ENCODE peak calls at places on chromosomes 6 and 20, in seven cellular contexts. One of them, this sample, is unnamed.

GRCh38 chr20:10925767-10926166 is 252.0 kb upstream of the JAG1 start:
- DNase-seq in stomach: no peak
- DNase-seq in breast epithelium: no peak
- DNase-seq in transverse colon: no peak
- DNase-seq in endothelial cell of umbilical vein: peak
- DNase-seq in suprapubic skin: no peak
- DNase-seq in HCT116: no peak
- DNase-seq in this sample: no peak

GRCh38 chr6:99130897-99131873 is 183.4 kb upstream of the FBXL4 start:
- DNase-seq in HCT116: no peak
- DNase-seq in stomach: no peak
- DNase-seq in breast epithelium: no peak
- DNase-seq in suprapubic skin: no peak
- DNase-seq in transverse colon: no peak
- DNase-seq in endothelial cell of umbilical vein: no peak
- DNase-seq in this sample: peak

GRCh38 chr6:168088161-168089106 is 9.4 kb upstream of the FRMD1 start:
- DNase-seq in endothelial cell of umbilical vein: no peak
- DNase-seq in stomach: peak
- DNase-seq in breast epithelium: no peak
- DNase-seq in HCT116: no peak
- DNase-seq in suprapubic skin: no peak
- DNase-seq in transverse colon: peak
- DNase-seq in this sample: no peak

GRCh38 chr20:35000311-35000921 is 44.7 kb downstream of the MYH7B start:
- DNase-seq in stomach: no peak
- DNase-seq in endothelial cell of umbilical vein: no peak
- DNase-seq in transverse colon: no peak
- DNase-seq in breast epithelium: no peak
- DNase-seq in HCT116: no peak
- DNase-seq in suprapubic skin: no peak
- DNase-seq in this sample: no peak

GRCh38 chr6:103675807-103676406 is 1183.8 kb downstream of the HACE1 start:
- DNase-seq in breast epithelium: no peak
- DNase-seq in transverse colon: no peak
- DNase-seq in endothelial cell of umbilical vein: peak
- DNase-seq in HCT116: no peak
- DNase-seq in suprapubic skin: no peak
- DNase-seq in stomach: no peak
- DNase-seq in this sample: no peak

GRCh38 chr20:35395728-35396127 is 16.0 kb downstream of the UQCC1 start:
- DNase-seq in breast epithelium: no peak
- DNase-seq in transverse colon: no peak
- DNase-seq in stomach: no peak
- DNase-seq in HCT116: no peak
- DNase-seq in endothelial cell of umbilical vein: peak
- DNase-seq in suprapubic skin: no peak
- DNase-seq in this sample: no peak

GRCh38 chr6:154403803-154404202 is 47.2 kb upstream of the IPCEF1 start:
- DNase-seq in endothelial cell of umbilical vein: no peak
- DNase-seq in transverse colon: peak
- DNase-seq in stomach: peak
- DNase-seq in suprapubic skin: no peak
- DNase-seq in HCT116: no peak
- DNase-seq in breast epithelium: no peak
- DNase-seq in this sample: no peak

GRCh38 chr6:107080036-107080435 is 35.3 kb downstream of the BEND3 start:
- DNase-seq in stomach: no peak
- DNase-seq in transverse colon: no peak
- DNase-seq in breast epithelium: no peak
- DNase-seq in HCT116: peak
- DNase-seq in endothelial cell of umbilical vein: no peak
- DNase-seq in suprapubic skin: no peak
- DNase-seq in this sample: no peak

GRCh38 chr6:1312193-1312443 is 220 bp downstream of the FOXQ1 start:
- DNase-seq in endothelial cell of umbilical vein: no peak
- DNase-seq in breast epithelium: no peak
- DNase-seq in HCT116: no peak
- DNase-seq in suprapubic skin: no peak
- DNase-seq in stomach: no peak
- DNase-seq in transverse colon: no peak
- DNase-seq in this sample: no peak

GRCh38 chr20:38843346-38843745 is 37.8 kb downstream of the PPP1R16B start:
- DNase-seq in endothelial cell of umbilical vein: no peak
- DNase-seq in breast epithelium: no peak
- DNase-seq in transverse colon: no peak
- DNase-seq in stomach: no peak
- DNase-seq in suprapubic skin: no peak
- DNase-seq in HCT116: no peak
- DNase-seq in this sample: no peak

GRCh38 chr20:19451591-19452295 is 239.3 kb downstream of the SLC24A3 start:
- DNase-seq in suprapubic skin: no peak
- DNase-seq in HCT116: no peak
- DNase-seq in transverse colon: no peak
- DNase-seq in stomach: no peak
- DNase-seq in breast epithelium: no peak
- DNase-seq in endothelial cell of umbilical vein: no peak
- DNase-seq in this sample: no peak

GRCh38 chr6:166757226-166758135 is 130.4 kb upstream of the RPS6KA2 start:
- DNase-seq in HCT116: no peak
- DNase-seq in suprapubic skin: no peak
- DNase-seq in breast epithelium: no peak
- DNase-seq in endothelial cell of umbilical vein: no peak
- DNase-seq in stomach: no peak
- DNase-seq in transverse colon: no peak
- DNase-seq in this sample: no peak

GRCh38 chr6:82521369-82521768 is 157.8 kb downstream of the TPBG start:
- DNase-seq in stomach: no peak
- DNase-seq in endothelial cell of umbilical vein: no peak
- DNase-seq in HCT116: no peak
- DNase-seq in breast epithelium: no peak
- DNase-seq in suprapubic skin: no peak
- DNase-seq in transverse colon: no peak
- DNase-seq in this sample: no peak

GRCh38 chr6:30705620-30706019 is 11.5 kb downstream of the MDC1 start:
- DNase-seq in suprapubic skin: no peak
- DNase-seq in endothelial cell of umbilical vein: no peak
- DNase-seq in HCT116: no peak
- DNase-seq in stomach: no peak
- DNase-seq in transverse colon: no peak
- DNase-seq in breast epithelium: no peak
- DNase-seq in this sample: no peak

GRCh38 chr6:130473886-130474285 is 108.1 kb downstream of the TMEM200A start:
- DNase-seq in HCT116: no peak
- DNase-seq in stomach: no peak
- DNase-seq in endothelial cell of umbilical vein: no peak
- DNase-seq in transverse colon: no peak
- DNase-seq in breast epithelium: no peak
- DNase-seq in suprapubic skin: no peak
- DNase-seq in this sample: no peak

GRCh38 chr6:105603779-105604592 is 201.1 kb upstream of the PREP start:
- DNase-seq in endothelial cell of umbilical vein: no peak
- DNase-seq in stomach: no peak
- DNase-seq in HCT116: no peak
- DNase-seq in breast epithelium: no peak
- DNase-seq in suprapubic skin: no peak
- DNase-seq in transverse colon: peak
- DNase-seq in this sample: no peak

GRCh38 chr6:93047033-93047432 is 372.3 kb downstream of the EPHA7 start:
- DNase-seq in HCT116: no peak
- DNase-seq in breast epithelium: no peak
- DNase-seq in suprapubic skin: no peak
- DNase-seq in endothelial cell of umbilical vein: no peak
- DNase-seq in transverse colon: no peak
- DNase-seq in stomach: no peak
- DNase-seq in this sample: no peak

GRCh38 chr20:50724851-50725721 is 6.3 kb upstream of the PARD6B start:
- DNase-seq in stomach: peak
- DNase-seq in transverse colon: peak
- DNase-seq in endothelial cell of umbilical vein: no peak
- DNase-seq in breast epithelium: peak
- DNase-seq in HCT116: peak
- DNase-seq in suprapubic skin: peak
- DNase-seq in this sample: no peak

GRCh38 chr6:114445846-114446245 is 103.0 kb upstream of the HS3ST5 start:
- DNase-seq in endothelial cell of umbilical vein: no peak
- DNase-seq in stomach: no peak
- DNase-seq in transverse colon: no peak
- DNase-seq in suprapubic skin: no peak
- DNase-seq in breast epithelium: no peak
- DNase-seq in HCT116: no peak
- DNase-seq in this sample: no peak

GRCh38 chr6:20266851-20267608 is 54.8 kb upstream of the MBOAT1 start:
- DNase-seq in endothelial cell of umbilical vein: no peak
- DNase-seq in transverse colon: no peak
- DNase-seq in breast epithelium: no peak
- DNase-seq in stomach: no peak
- DNase-seq in HCT116: peak
- DNase-seq in suprapubic skin: no peak
- DNase-seq in this sample: no peak

GRCh38 chr20:21520702-21521595 is 7.1 kb upstream of the NKX2-2 start:
- DNase-seq in suprapubic skin: no peak
- DNase-seq in breast epithelium: no peak
- DNase-seq in endothelial cell of umbilical vein: no peak
- DNase-seq in transverse colon: no peak
- DNase-seq in stomach: no peak
- DNase-seq in HCT116: no peak
- DNase-seq in this sample: no peak

GRCh38 chr6:68343901-68344300 is 291.2 kb upstream of the ADGRB3 start:
- DNase-seq in stomach: no peak
- DNase-seq in endothelial cell of umbilical vein: no peak
- DNase-seq in breast epithelium: no peak
- DNase-seq in suprapubic skin: no peak
- DNase-seq in transverse colon: no peak
- DNase-seq in HCT116: no peak
- DNase-seq in this sample: no peak

GRCh38 chr6:56655250-56655649 is 12.6 kb upstream of the DST start:
- DNase-seq in breast epithelium: no peak
- DNase-seq in stomach: no peak
- DNase-seq in endothelial cell of umbilical vein: no peak
- DNase-seq in suprapubic skin: no peak
- DNase-seq in HCT116: no peak
- DNase-seq in transverse colon: no peak
- DNase-seq in this sample: no peak

GRCh38 chr20:6566821-6567220 is 200.7 kb upstream of the BMP2 start:
- DNase-seq in suprapubic skin: no peak
- DNase-seq in stomach: no peak
- DNase-seq in transverse colon: no peak
- DNase-seq in breast epithelium: no peak
- DNase-seq in HCT116: no peak
- DNase-seq in endothelial cell of umbilical vein: no peak
- DNase-seq in this sample: no peak

GRCh38 chr6:48068326-48069191 is 42.4 kb downstream of the PTCHD4 start:
- DNase-seq in suprapubic skin: no peak
- DNase-seq in stomach: no peak
- DNase-seq in breast epithelium: no peak
- DNase-seq in transverse colon: no peak
- DNase-seq in endothelial cell of umbilical vein: no peak
- DNase-seq in HCT116: no peak
- DNase-seq in this sample: no peak

GRCh38 chr6:79421707-79422484 is 115.3 kb downstream of the LCA5 start:
- DNase-seq in breast epithelium: no peak
- DNase-seq in stomach: no peak
- DNase-seq in HCT116: no peak
- DNase-seq in transverse colon: no peak
- DNase-seq in endothelial cell of umbilical vein: peak
- DNase-seq in suprapubic skin: no peak
- DNase-seq in this sample: no peak

GRCh38 chr20:327946-328563 is 2.7 kb downstream of the SOX12 start:
- DNase-seq in endothelial cell of umbilical vein: peak
- DNase-seq in breast epithelium: no peak
- DNase-seq in transverse colon: no peak
- DNase-seq in suprapubic skin: no peak
- DNase-seq in stomach: no peak
- DNase-seq in HCT116: no peak
- DNase-seq in this sample: no peak

GRCh38 chr6:32642707-32643106 is 5.5 kb downstream of the HLA-DQA1 start:
- DNase-seq in endothelial cell of umbilical vein: no peak
- DNase-seq in transverse colon: no peak
- DNase-seq in suprapubic skin: no peak
- DNase-seq in HCT116: no peak
- DNase-seq in stomach: no peak
- DNase-seq in breast epithelium: no peak
- DNase-seq in this sample: no peak
- TF ChIP-seq POLR2AphosphoS5 in endothelial cell of umbilical vein: no peak
- TF ChIP-seq POLR2AphosphoS5 in transverse colon: no peak
- TF ChIP-seq POLR2AphosphoS5 in suprapubic skin: no peak
- TF ChIP-seq POLR2AphosphoS5 in HCT116: no peak
- TF ChIP-seq POLR2AphosphoS5 in stomach: no peak
- TF ChIP-seq POLR2AphosphoS5 in breast epithelium: no peak
- TF ChIP-seq POLR2AphosphoS5 in this sample: no peak

GRCh38 chr20:16729080-16729479 is 746 bp upstream of the SNRPB2 start:
- DNase-seq in breast epithelium: no peak
- DNase-seq in transverse colon: no peak
- DNase-seq in suprapubic skin: no peak
- DNase-seq in endothelial cell of umbilical vein: no peak
- DNase-seq in HCT116: no peak
- DNase-seq in stomach: no peak
- DNase-seq in this sample: no peak
- H3K4me3 ChIP-seq in breast epithelium: peak
- H3K4me3 ChIP-seq in transverse colon: no peak
- H3K4me3 ChIP-seq in suprapubic skin: peak
- H3K4me3 ChIP-seq in endothelial cell of umbilical vein: no peak
- H3K4me3 ChIP-seq in HCT116: peak
- H3K4me3 ChIP-seq in stomach: peak
- H3K4me3 ChIP-seq in this sample: peak

GRCh38 chr6:147684906-147685305 is 176.4 kb downstream of the SAMD5 start:
- DNase-seq in stomach: no peak
- DNase-seq in endothelial cell of umbilical vein: no peak
- DNase-seq in HCT116: no peak
- DNase-seq in transverse colon: no peak
- DNase-seq in breast epithelium: no peak
- DNase-seq in suprapubic skin: no peak
- DNase-seq in this sample: no peak

GRCh38 chr6:147691436-147691835 is 182.9 kb downstream of the SAMD5 start:
- DNase-seq in breast epithelium: no peak
- DNase-seq in HCT116: no peak
- DNase-seq in suprapubic skin: no peak
- DNase-seq in endothelial cell of umbilical vein: no peak
- DNase-seq in transverse colon: no peak
- DNase-seq in stomach: no peak
- DNase-seq in this sample: no peak

GRCh38 chr6:147693185-147693584 is 184.7 kb downstream of the SAMD5 start:
- DNase-seq in stomach: no peak
- DNase-seq in breast epithelium: no peak
- DNase-seq in HCT116: no peak
- DNase-seq in transverse colon: no peak
- DNase-seq in endothelial cell of umbilical vein: no peak
- DNase-seq in suprapubic skin: no peak
- DNase-seq in this sample: no peak

GRCh38 chr6:147689398-147689797 is 180.9 kb downstream of the SAMD5 start:
- DNase-seq in suprapubic skin: no peak
- DNase-seq in stomach: no peak
- DNase-seq in transverse colon: no peak
- DNase-seq in breast epithelium: no peak
- DNase-seq in endothelial cell of umbilical vein: peak
- DNase-seq in HCT116: no peak
- DNase-seq in this sample: no peak
- TF ChIP-seq POLR2AphosphoS5 in suprapubic skin: no peak
- TF ChIP-seq POLR2AphosphoS5 in stomach: no peak
- TF ChIP-seq POLR2AphosphoS5 in transverse colon: no peak
- TF ChIP-seq POLR2AphosphoS5 in breast epithelium: no peak
- TF ChIP-seq POLR2AphosphoS5 in endothelial cell of umbilical vein: no peak
- TF ChIP-seq POLR2AphosphoS5 in HCT116: no peak
- TF ChIP-seq POLR2AphosphoS5 in this sample: no peak

GRCh38 chr20:15075586-15075985 is 738.2 kb upstream of the FLRT3 start:
- DNase-seq in breast epithelium: no peak
- DNase-seq in transverse colon: no peak
- DNase-seq in HCT116: no peak
- DNase-seq in suprapubic skin: no peak
- DNase-seq in endothelial cell of umbilical vein: no peak
- DNase-seq in stomach: no peak
- DNase-seq in this sample: no peak
- H3K4me3 ChIP-seq in breast epithelium: no peak
- H3K4me3 ChIP-seq in transverse colon: no peak
- H3K4me3 ChIP-seq in HCT116: no peak
- H3K4me3 ChIP-seq in suprapubic skin: no peak
- H3K4me3 ChIP-seq in endothelial cell of umbilical vein: no peak
- H3K4me3 ChIP-seq in stomach: no peak
- H3K4me3 ChIP-seq in this sample: no peak